ENCODE peak calls at places on chromosomes 16 and 17, in ten cellular contexts. Z is MV-4-11; R is PC-3; C is NCI-H524; T is AG04450; W is mucosa of descending colon; U is upper lobe of right lung; K is dorsolateral prefrontal cortex; H is NCI-H748 treated with DMSO at 0.1 percent for 48 hours; V is stimulated activated CD8-positive, alpha-beta memory T cell treated with anti-CD3 and anti-CD28 coated beads, Interleukin-2, amount 100 ng/mL, for 48 hours. N is an unnamed sample.
A peak's percentile ranks its signal among the peaks of the same experiment; 100 is the strongest.

GRCh38 chr17:5508855-5509254 is 22.5 kb downstream of the MIS12 start:
- DNase-seq in Z (no peak), R (no peak), C (peak; percentile 73), T (no peak), W (no peak), U (no peak), K (no peak), H (peak; percentile 98), V (no peak), N (no peak)

GRCh38 chr17:2253768-2254406 is 49.7 kb downstream of the SMG6 start:
- DNase-seq in Z (no peak), R (no peak), C (no peak), T (no peak), W (no peak), U (no peak), K (no peak), H (no peak), V (no peak), N (no peak)

GRCh38 chr16:65120811-65121721 is 797 bp downstream of the CDH11 start:
- DNase-seq in Z (no peak), R (no peak), C (peak; percentile 55), T (no peak), W (peak; percentile 50), U (peak; percentile 65), K (peak; percentile 59), H (no peak), V (no peak), N (no peak)

GRCh38 chr16:81669473-81670350 is 109.4 kb upstream of the PLCG2 start:
- DNase-seq in Z (no peak), R (no peak), C (peak; percentile 11), T (no peak), W (no peak), U (no peak), K (no peak), H (no peak), V (no peak), N (no peak)

GRCh38 chr16:30077656-30078055 is 1.9 kb downstream of the PPP4C start:
- DNase-seq in Z (no peak), R (no peak), C (no peak), T (no peak), W (peak; percentile 42), U (no peak), K (no peak), H (no peak), V (no peak), N (no peak)

GRCh38 chr17:79788989-79789942 is 7.6 kb downstream of the CBX8 start:
- DNase-seq in Z (no peak), R (no peak), C (peak; percentile 58), T (no peak), W (no peak), U (no peak), K (no peak), H (no peak), V (no peak), N (no peak)

GRCh38 chr17:14619821-14620220 is 318.9 kb downstream of the HS3ST3B1 start:
- DNase-seq in Z (no peak), R (no peak), C (no peak), T (no peak), W (no peak), U (no peak), K (no peak), H (no peak), V (no peak), N (no peak)

GRCh38 chr16:28623172-28623711 is 13.4 kb upstream of the SULT1A1 start:
- DNase-seq in Z (no peak), R (peak; percentile 67), C (peak; percentile 79), T (no peak), W (peak; percentile 89), U (peak; percentile 88), K (peak; percentile 73), H (peak; percentile 28), V (peak; percentile 57), N (peak; percentile 59)

GRCh38 chr17:49687878-49688491 is 10.1 kb upstream of the SPOP start:
- DNase-seq in Z (peak; percentile 56), R (peak; percentile 49), C (no peak), T (no peak), W (no peak), U (no peak), K (no peak), H (no peak), V (no peak), N (no peak)